ENCODE peak calls at places on chromosome 4, in seven cellular contexts. T, H, O, R, F, Z and V are unnamed samples.
A peak's percentile ranks its signal among the peaks of the same experiment; 100 is the strongest.

GRCh38 chr4:118823471-118823870 is 12.5 kb downstream of the SEC24D start:
- DNase-seq in T (no peak), H (no peak), O (no peak), R (no peak), F (peak; percentile 61), Z (no peak), V (peak; percentile 69)

GRCh38 chr4:19883841-19884240 is 367.9 kb upstream of the SLIT2 start:
- DNase-seq in T (no peak), H (no peak), O (no peak), R (no peak), F (no peak), Z (no peak), V (no peak)

GRCh38 chr4:40923326-40924095 is 173.8 kb downstream of the NSUN7 start:
- DNase-seq in T (no peak), H (no peak), O (peak; percentile 76), R (no peak), F (no peak), Z (no peak), V (no peak)

GRCh38 chr4:75821966-75822365 is 80.3 kb downstream of the PPEF2 start:
- DNase-seq in T (no peak), H (no peak), O (no peak), R (peak; percentile 48), F (no peak), Z (no peak), V (no peak)

GRCh38 chr4:107094332-107094731 is 58.2 kb upstream of the DKK2 start:
- DNase-seq in T (no peak), H (no peak), O (no peak), R (no peak), F (no peak), Z (no peak), V (no peak)

GRCh38 chr4:2796261-2797187 is 3.6 kb downstream of the SH3BP2 start:
- DNase-seq in T (peak; percentile 49), H (no peak), O (peak; percentile 68), R (peak; percentile 82), F (peak; percentile 90), Z (peak; percentile 14), V (peak; percentile 87)

GRCh38 chr4:30863031-30863430 is 142.9 kb downstream of the PCDH7 start:
- DNase-seq in T (no peak), H (no peak), O (no peak), R (no peak), F (no peak), Z (no peak), V (no peak)

GRCh38 chr4:11693693-11694092 is 265.0 kb upstream of the HS3ST1 start:
- DNase-seq in T (no peak), H (no peak), O (no peak), R (no peak), F (no peak), Z (no peak), V (no peak)

GRCh38 chr4:77728420-77728819 is 90.7 kb downstream of the CNOT6L start:
- DNase-seq in T (no peak), H (no peak), O (no peak), R (no peak), F (no peak), Z (no peak), V (no peak)

GRCh38 chr4:102614801-102615200 is 113.6 kb downstream of the NFKB1 start:
- DNase-seq in T (no peak), H (no peak), O (no peak), R (no peak), F (no peak), Z (no peak), V (peak; percentile 42)

GRCh38 chr4:132587626-132588025 is 561.5 kb upstream of the PCDH10 start:
- DNase-seq in T (no peak), H (no peak), O (no peak), R (no peak), F (no peak), Z (no peak), V (no peak)

GRCh38 chr4:28073860-28074555 is 1213.4 kb downstream of the STIM2 start:
- DNase-seq in T (no peak), H (no peak), O (no peak), R (no peak), F (no peak), Z (no peak), V (no peak)

GRCh38 chr4:78369691-78370090 is 181.9 kb upstream of the ANXA3 start:
- DNase-seq in T (no peak), H (no peak), O (no peak), R (no peak), F (no peak), Z (no peak), V (no peak)

GRCh38 chr4:24890561-24890960 is 22.3 kb downstream of the CCDC149 start:
- DNase-seq in T (no peak), H (no peak), O (no peak), R (no peak), F (no peak), Z (no peak), V (no peak)

GRCh38 chr4:16704488-16704887 is 194.0 kb downstream of the LDB2 start:
- DNase-seq in T (no peak), H (no peak), O (no peak), R (no peak), F (no peak), Z (no peak), V (no peak)

GRCh38 chr4:28702571-28702970 is 1841.9 kb downstream of the STIM2 start:
- DNase-seq in T (no peak), H (no peak), O (no peak), R (no peak), F (no peak), Z (no peak), V (no peak)

GRCh38 chr4:162475221-162475620 is 311.4 kb upstream of the FSTL5 start:
- DNase-seq in T (no peak), H (no peak), O (no peak), R (no peak), F (no peak), Z (no peak), V (no peak)

GRCh38 chr4:183141997-183142396 is 42.9 kb downstream of the WWC2 start:
- DNase-seq in T (no peak), H (no peak), O (no peak), R (no peak), F (no peak), Z (no peak), V (no peak)
- TF ChIP-seq CTCF in T (no peak), H (no peak), O (no peak), R (no peak), F (no peak), Z (no peak), V (no peak)

GRCh38 chr4:139957108-139957464 is 196.9 kb downstream of the MAML3 start:
- DNase-seq in T (no peak), H (no peak), O (no peak), R (no peak), F (no peak), Z (no peak), V (no peak)

GRCh38 chr4:139955600-139955999 is 198.4 kb downstream of the MAML3 start:
- DNase-seq in T (no peak), H (no peak), O (no peak), R (no peak), F (no peak), Z (no peak), V (no peak)

GRCh38 chr4:139954512-139954911 is 199.5 kb downstream of the MAML3 start:
- DNase-seq in T (no peak), H (no peak), O (no peak), R (no peak), F (no peak), Z (no peak), V (no peak)

GRCh38 chr4:139957986-139958737 is 195.8 kb downstream of the MAML3 start:
- DNase-seq in T (no peak), H (no peak), O (no peak), R (no peak), F (no peak), Z (no peak), V (no peak)

DNA sequence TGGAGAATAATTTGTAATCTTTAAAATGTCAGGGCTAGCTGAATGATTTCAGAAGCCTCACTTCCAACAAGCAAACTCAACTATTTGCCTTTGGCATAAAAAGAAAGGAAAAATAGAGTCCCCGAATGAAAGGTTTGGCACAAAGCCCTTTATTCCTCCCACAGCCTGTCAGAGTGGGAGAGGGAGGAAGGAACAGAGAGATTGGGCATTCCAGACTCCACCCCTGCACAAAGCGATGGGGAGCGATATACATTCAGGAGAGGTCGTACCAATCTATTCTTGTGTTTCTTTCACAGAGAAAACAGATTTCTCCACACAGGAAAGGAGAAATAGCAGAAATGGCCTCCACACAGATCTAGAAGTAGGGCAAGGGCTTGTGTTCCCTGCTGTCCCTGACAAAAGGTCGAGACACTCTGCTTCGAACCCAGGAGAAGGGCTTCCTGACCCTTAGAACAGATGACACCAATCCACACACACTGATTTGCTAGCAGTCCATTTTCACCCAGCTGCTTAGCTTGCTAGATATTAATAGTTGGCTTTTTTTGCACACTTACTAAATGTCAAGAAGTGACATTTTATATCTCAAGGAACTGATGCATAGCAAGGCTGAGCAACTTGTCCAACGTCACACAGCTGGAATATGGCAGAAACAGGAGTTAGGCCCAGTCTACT is 197.4 kb downstream of the MAML3 start:
- DNase-seq in T (no peak), H (no peak), O (no peak), R (no peak), F (no peak), Z (peak; percentile 46), V (no peak)
- H3K4me3 ChIP-seq in T (no peak overlapping the region), H (no peak overlapping the region), O (peak overlapping the region; percentile 25), R (no peak overlapping the region), F (no peak overlapping the region), Z (peak overlapping the region; percentile 4), V (no peak overlapping the region)

DNA sequence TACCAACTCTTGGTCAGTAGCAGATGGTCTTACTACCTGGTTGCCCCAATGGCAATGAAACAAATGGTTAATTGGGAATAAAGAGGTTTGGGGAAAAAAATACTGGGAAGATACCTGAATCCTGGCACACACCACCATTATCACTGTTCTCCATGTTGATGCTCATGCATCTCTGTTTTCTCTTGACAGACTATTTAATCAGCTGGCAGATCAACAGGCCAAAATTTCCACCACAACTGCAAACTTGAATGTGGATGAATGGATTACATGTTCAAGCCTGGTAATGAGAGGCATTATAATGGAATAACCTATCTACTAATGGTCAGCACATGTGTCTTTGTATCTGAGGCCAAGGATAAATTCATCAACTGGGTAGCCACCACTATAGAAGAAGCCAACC is 45.7 kb downstream of the ZNF721 start:
- DNase-seq in T (no peak), H (no peak), O (no peak), R (no peak), F (no peak), Z (no peak), V (no peak)
- H3K9me3 ChIP-seq in T (peaks cover 100% of the 10 kb centered on the region), H (peaks cover 70% of the 10 kb centered on the region), O (peaks cover 89% of the 10 kb centered on the region), R (peaks cover 94% of the 10 kb centered on the region), F (peaks cover 18% of the 10 kb centered on the region), Z (no peaks in the 10 kb centered on the region), V (peaks cover 100% of the 10 kb centered on the region)

GRCh38 chr4:6306299-6306698 is 36.6 kb downstream of the WFS1 start:
- DNase-seq in T (no peak), H (no peak), O (no peak), R (no peak), F (no peak), Z (no peak), V (no peak)

GRCh38 chr4:6307230-6307629 is 37.6 kb downstream of the WFS1 start:
- DNase-seq in T (no peak), H (no peak), O (no peak), R (no peak), F (no peak), Z (no peak), V (no peak)

GRCh38 chr4:6307891-6308290 is 38.2 kb downstream of the WFS1 start:
- DNase-seq in T (no peak), H (no peak), O (no peak), R (no peak), F (no peak), Z (no peak), V (no peak)

GRCh38 chr4:6309755-6310154 is 40.1 kb downstream of the WFS1 start:
- DNase-seq in T (no peak), H (no peak), O (no peak), R (no peak), F (no peak), Z (no peak), V (no peak)

GRCh38 chr4:6308890-6309643 is 39.4 kb downstream of the WFS1 start:
- DNase-seq in T (no peak), H (no peak), O (no peak), R (peak; percentile 29), F (no peak), Z (peak; percentile 31), V (no peak)
- TF ChIP-seq CTCF in T (no peak), H (no peak), O (no peak), R (no peak), F (no peak), Z (no peak), V (no peak)